ENCODE peak calls at places on chromosomes 3 and 15, in seven cellular contexts. T is neuronal stem cell, S is IMR-90, U is mesendoderm, J is H9, F is trophoblast cell, G is H1. O is an unnamed sample.

GRCh38 chr3:101942356-101942755 is 93.0 kb downstream of the NFKBIZ start:
- DNase-seq in T (no peak), S (no peak), U (no peak), J (no peak), F (no peak), G (no peak), O (peak)

GRCh38 chr3:52086939-52087675 is 30.7 kb upstream of the DUSP7 start:
- DNase-seq in T (no peak), S (peak), U (no peak), J (no peak), F (no peak), G (no peak), O (no peak)

GRCh38 chr3:98921957-98922356 is 20.5 kb upstream of the DCBLD2 start:
- DNase-seq in T (no peak), S (no peak), U (no peak), J (no peak), F (no peak), G (no peak), O (peak)

GRCh38 chr3:155934215-155934614 is 63.8 kb downstream of the GMPS start:
- DNase-seq in T (no peak), S (peak), U (no peak), J (no peak), F (no peak), G (no peak), O (no peak)

GRCh38 chr3:49718419-49719213 is 868 bp downstream of the AMIGO3 start:
- DNase-seq in T (no peak), S (no peak), U (no peak), J (peak), F (peak), G (peak), O (peak)

GRCh38 chr3:16323737-16324136 is 58.7 kb downstream of the OXNAD1 start:
- DNase-seq in T (no peak), S (no peak), U (no peak), J (no peak), F (no peak), G (no peak), O (no peak)

GRCh38 chr15:41340189-41340695 is 7.6 kb downstream of the NUSAP1 start:
- DNase-seq in T (no peak), S (no peak), U (no peak), J (no peak), F (no peak), G (no peak), O (no peak)

GRCh38 chr15:70426065-70426821 is 328.5 kb upstream of the TLE3 start:
- DNase-seq in T (no peak), S (peak), U (no peak), J (no peak), F (no peak), G (no peak), O (no peak)

GRCh38 chr3:197950661-197951029 is 655 bp downstream of the RPL35A start:
- DNase-seq in T (no peak), S (no peak), U (no peak), J (no peak), F (no peak), G (no peak), O (no peak)

DNA sequence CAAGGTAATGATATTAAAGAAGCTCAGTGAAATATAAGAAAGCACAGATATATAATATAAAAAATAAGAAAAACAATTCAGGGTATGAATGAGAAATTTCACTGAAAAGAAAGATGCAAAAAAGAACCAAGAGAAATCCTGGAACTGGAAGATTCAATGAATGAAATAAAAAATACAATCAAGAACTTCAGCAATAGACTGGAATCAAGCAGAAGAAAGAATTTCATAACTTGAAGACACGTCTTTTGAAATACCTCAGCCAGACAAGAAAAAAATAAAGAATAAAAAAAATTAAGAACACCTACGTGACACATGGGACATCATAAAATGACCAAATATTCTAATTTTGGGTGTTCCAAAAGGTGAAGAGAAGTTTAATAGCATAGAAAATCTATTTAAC is 104.6 kb upstream of the NEO1 start:
- DNase-seq in T (no peak), S (no peak), U (no peak), J (no peak), F (no peak), G (no peak), O (no peak)
- H3K4ac ChIP-seq in T (no peak), S (no peak), U (no peak), J (no peak), F (no peak), G (no peak), O (no peak)

DNA sequence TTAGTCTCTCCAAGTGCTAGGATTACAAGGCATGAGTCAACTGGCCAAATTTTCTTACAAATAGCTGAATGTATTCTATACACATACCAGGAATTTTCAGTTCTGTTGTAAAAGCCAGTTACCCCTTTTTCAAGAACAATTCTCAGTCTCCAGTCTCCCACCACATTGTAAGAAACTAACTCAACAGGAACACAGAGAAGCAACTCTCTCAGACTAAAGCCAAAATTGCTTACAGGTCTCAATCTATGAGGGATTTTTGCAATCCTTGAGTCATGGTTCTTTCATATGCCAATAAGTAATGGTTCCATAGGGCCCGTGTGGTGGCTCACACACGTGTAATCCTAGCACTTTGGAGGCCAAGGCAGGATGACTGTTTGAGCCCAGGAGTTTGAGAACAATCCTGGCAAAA is 8.5 kb downstream of the IP6K2 start:
- DNase-seq in T (no peak), S (peak), U (no peak), J (no peak), F (no peak), G (no peak), O (peak)
- H3K4me2 ChIP-seq in T (no peak), S (no peak), U (no peak), J (no peak), F (no peak), G (no peak), O (no peak)

GRCh38 chr3:137103739-137104138 is 146.0 kb downstream of the IL20RB start:
- DNase-seq in T (no peak), S (no peak), U (no peak), J (no peak), F (no peak), G (no peak), O (no peak)

GRCh38 chr3:137110392-137110996 is 152.7 kb downstream of the IL20RB start:
- DNase-seq in T (no peak), S (peak), U (peak), J (no peak), F (peak), G (no peak), O (peak)

GRCh38 chr3:137100326-137100725 is 142.5 kb downstream of the IL20RB start:
- DNase-seq in T (no peak), S (no peak), U (no peak), J (no peak), F (no peak), G (no peak), O (no peak)

GRCh38 chr3:137105277-137105977 is 147.6 kb downstream of the IL20RB start:
- DNase-seq in T (peak), S (peak), U (peak), J (no peak), F (peak), G (no peak), O (peak)
- H3K4ac ChIP-seq in T (no peak), S (no peak), U (no peak), J (no peak), F (no peak), G (peak), O (no peak)

GRCh38 chr3:45166283-45166879 is 20.2 kb upstream of the CDCP1 start:
- DNase-seq in T (no peak), S (no peak), U (no peak), J (no peak), F (no peak), G (no peak), O (no peak)
- H3K4me2 ChIP-seq in T (no peak), S (no peak), U (no peak), J (no peak), F (no peak), G (no peak), O (no peak)

DNA sequence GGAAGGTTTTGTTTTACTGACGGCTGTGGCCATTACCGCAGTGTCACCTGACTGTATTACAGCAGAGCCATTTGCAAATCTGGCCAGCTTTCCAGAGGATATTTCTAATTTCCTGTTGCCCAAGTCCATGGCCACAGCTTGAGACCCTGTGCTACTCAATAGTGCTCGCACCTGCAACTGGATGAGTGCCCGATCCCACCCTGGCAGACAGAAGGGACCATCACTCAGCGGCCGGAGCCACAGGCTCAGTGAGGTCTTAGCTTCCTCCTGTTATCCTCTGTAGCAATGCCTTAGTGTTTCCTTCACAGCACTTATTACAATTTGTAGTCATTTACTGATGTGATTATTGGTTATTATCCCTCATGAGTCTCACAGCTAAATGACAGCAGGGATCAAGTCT is 184.8 kb downstream of the LRRN1 start:
- DNase-seq in T (no peak), S (no peak), U (no peak), J (no peak), F (no peak), G (no peak), O (no peak)
- H3K4ac ChIP-seq in T (no peak), S (no peak), U (no peak), J (no peak), F (no peak), G (no peak), O (no peak)

DNA sequence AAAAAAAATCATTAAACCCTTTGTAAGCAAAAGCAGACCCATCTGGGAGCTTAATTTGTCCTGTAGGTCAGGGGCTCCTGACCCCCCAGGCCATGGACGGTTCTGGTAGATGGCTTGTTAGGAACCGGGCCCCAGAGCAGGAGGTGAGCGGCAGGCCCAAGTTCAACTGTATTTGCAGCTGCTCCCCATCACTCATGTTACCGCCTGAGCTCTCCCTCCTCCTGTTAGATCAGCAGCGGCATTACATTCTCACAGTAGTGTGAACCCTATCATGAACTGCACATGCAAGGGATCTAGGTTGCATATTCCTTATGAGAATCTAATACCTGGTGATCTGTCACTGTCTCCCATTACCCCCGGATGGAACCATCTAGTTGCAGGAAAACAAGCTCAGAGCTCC is 60.7 kb downstream of the FSIP1 start:
- DNase-seq in T (no peak), S (no peak), U (no peak), J (no peak), F (no peak), G (no peak), O (no peak)
- H3K4me2 ChIP-seq in T (no peak), S (no peak), U (no peak), J (no peak), F (no peak), G (no peak), O (no peak)

GRCh38 chr3:196843435-196844110 is 24.1 kb upstream of the SENP5 start:
- DNase-seq in T (no peak), S (no peak), U (peak), J (no peak), F (peak), G (no peak), O (no peak)

DNA sequence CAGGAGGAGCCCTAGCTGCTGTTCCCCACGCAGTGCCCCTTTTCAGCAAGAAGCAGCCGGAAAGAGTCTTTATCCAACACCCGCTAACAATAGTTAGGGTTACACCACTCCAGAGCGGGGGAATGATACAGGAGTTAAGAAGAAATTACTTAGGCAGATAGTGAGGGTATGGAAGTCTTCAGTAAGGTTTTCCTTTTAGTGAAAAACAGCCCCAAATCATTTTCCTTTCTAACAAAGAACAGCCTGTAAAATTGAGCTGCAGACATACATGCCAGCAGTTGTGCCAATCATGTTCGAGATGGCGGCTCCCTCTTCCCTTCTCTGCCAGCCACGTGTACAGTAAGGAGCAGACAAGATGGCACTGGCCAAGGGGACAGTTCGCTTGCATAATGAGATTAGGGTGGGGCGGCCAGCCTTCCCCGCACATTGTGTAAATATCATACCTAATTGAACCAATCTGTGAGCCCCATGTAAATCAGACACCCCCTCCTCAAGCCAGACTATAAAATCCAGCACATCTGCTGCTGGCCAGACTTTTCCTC is 18.5 kb upstream of the SENP5 start:
- DNase-seq in T (no peak), S (no peak), U (no peak), J (no peak), F (no peak), G (no peak), O (no peak)
- H3K4ac ChIP-seq in T (no peak), S (no peak), U (no peak), J (no peak), F (no peak), G (no peak), O (no peak)

DNA sequence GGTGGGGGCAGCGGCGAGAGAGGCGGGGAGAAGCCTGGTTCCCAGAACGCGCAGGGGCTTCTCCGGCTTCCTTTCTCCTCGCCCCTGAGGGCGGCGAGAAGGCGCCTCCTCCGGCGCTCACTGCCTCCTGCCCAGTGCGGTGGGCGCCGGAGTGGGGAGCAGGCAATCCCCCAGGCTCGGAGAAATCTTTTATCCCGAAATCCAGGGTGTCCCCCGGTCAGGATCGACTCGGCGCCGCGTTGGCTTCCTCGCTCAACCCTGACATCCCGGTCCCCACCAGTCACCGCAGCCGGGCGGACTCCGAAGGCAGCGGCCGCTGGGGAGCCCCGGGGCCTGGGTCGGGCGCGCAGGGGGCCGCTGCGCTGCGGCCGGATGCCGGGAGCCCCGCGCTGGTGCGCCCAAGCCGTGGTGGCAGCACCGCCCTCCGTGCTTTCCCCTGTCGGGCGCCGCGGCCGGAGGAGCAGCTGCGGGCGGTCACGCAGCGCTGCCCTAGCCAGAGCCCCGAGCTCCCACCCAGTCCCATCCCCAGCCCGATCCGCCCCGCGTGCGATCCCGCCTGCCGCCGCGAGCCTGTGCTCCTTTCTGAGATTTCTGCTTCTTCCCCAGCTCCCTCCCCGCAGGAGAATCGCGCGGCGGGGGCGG is 827 bp upstream of the CACNA2D3 start:
- DNase-seq in T (no peak), S (no peak), U (peak), J (no peak), F (no peak), G (peak), O (no peak)
- H3K4me2 ChIP-seq in T (peak), S (no peak), U (peak), J (peak), F (peak), G (peak), O (peak)

O was measured in mesenchymal stem cell.